ENCODE peak calls at places on chromosomes 5 and 9, in six cellular contexts. Q is hepatocyte, O is iris pigment epithelial cell, T is fibroblast of villous mesenchyme, N is small intestine, H is nephron progenitor cell. E is an unnamed sample.

GRCh38 chr9:109254317-109254716 is 66.5 kb downstream of the EPB41L4B start:
- DNase-seq in Q (no peak), O (peak; percentile 86), T (peak; percentile 53), N (no peak), H (no peak), E (no peak)

GRCh38 chr5:177601577-177602457 is 1.9 kb downstream of the B4GALT7 start:
- DNase-seq in Q (no peak), O (no peak), T (peak; percentile 17), N (no peak), H (peak; percentile 21), E (no peak)

GRCh38 chr5:95901676-95902646 is 59.7 kb downstream of the ELL2 start:
- DNase-seq in Q (no peak), O (peak; percentile 84), T (peak; percentile 63), N (peak; percentile 30), H (no peak), E (no peak)

GRCh38 chr5:42985129-42986037 is 54.7 kb downstream of the ANXA2R start:
- DNase-seq in Q (no peak), O (peak; percentile 86), T (peak; percentile 76), N (no peak), H (no peak), E (no peak)

GRCh38 chr9:89497978-89498844 is at the start of gene SEMA4D:
- DNase-seq in Q (peak; percentile 86), O (peak; percentile 24), T (peak; percentile 49), N (peak; percentile 78), H (peak; percentile 76), E (peak; percentile 85)

GRCh38 chr5:140568664-140569063 is 4.0 kb downstream of the SLC35A4 start:
- DNase-seq in Q (no peak), O (no peak), T (no peak), N (no peak), H (no peak), E (no peak)

GRCh38 chr5:39517800-39518199 is 93.0 kb upstream of the DAB2 start:
- DNase-seq in Q (no peak), O (peak; percentile 91), T (peak; percentile 76), N (no peak), H (no peak), E (no peak)

GRCh38 chr9:93276973-93277372 is 93.0 kb downstream of the WNK2 start:
- DNase-seq in Q (no peak), O (no peak), T (no peak), N (peak; percentile 53), H (no peak), E (peak; percentile 17)

GRCh38 chr9:86287013-86287412 is 4.7 kb upstream of the ISCA1 start:
- DNase-seq in Q (peak; percentile 63), O (peak; percentile 76), T (peak; percentile 70), N (no peak), H (peak; percentile 38), E (no peak)

GRCh38 chr9:133702798-133703570 is 35.2 kb downstream of the SARDH start:
- DNase-seq in Q (no peak), O (no peak), T (no peak), N (no peak), H (peak; percentile 7), E (no peak)

GRCh38 chr5:88760512-88760911 is 122.5 kb downstream of the MEF2C start:
- DNase-seq in Q (peak; percentile 7), O (no peak), T (no peak), N (no peak), H (no peak), E (no peak)

GRCh38 chr9:121369595-121370265 is at the start of gene STOM:
- DNase-seq in Q (peak; percentile 83), O (peak; percentile 87), T (peak; percentile 87), N (peak; percentile 60), H (no peak), E (peak; percentile 81)

GRCh38 chr5:34914671-34915138 is 599 bp downstream of the RAD1 start:
- DNase-seq in Q (peak; percentile 31), O (peak; percentile 76), T (peak; percentile 64), N (peak; percentile 25), H (peak; percentile 40), E (peak; percentile 34)

GRCh38 chr5:74316064-74316586 is 324.4 kb downstream of the ENC1 start:
- DNase-seq in Q (peak; percentile 73), O (peak; percentile 98), T (peak; percentile 78), N (no peak), H (peak; percentile 17), E (no peak)

GRCh38 chr9:92406506-92406905 is 2.1 kb upstream of the OGN start:
- DNase-seq in Q (peak; percentile 25), O (peak; percentile 60), T (peak; percentile 16), N (peak; percentile 52), H (no peak), E (peak; percentile 26)

GRCh38 chr9:73219985-73220626 is 68.4 kb downstream of the ANXA1 start:
- DNase-seq in Q (peak; percentile 13), O (peak; percentile 92), T (peak; percentile 63), N (no peak), H (no peak), E (no peak)

GRCh38 chr5:67014957-67015400 is 181.6 kb downstream of the CD180 start:
- DNase-seq in Q (no peak), O (peak; percentile 27), T (no peak), N (no peak), H (no peak), E (no peak)

GRCh38 chr9:111992523-111992922 is 95.9 kb downstream of the UGCG start:
- DNase-seq in Q (no peak), O (peak; percentile 89), T (peak; percentile 49), N (no peak), H (no peak), E (no peak)

GRCh38 chr5:68708842-68709170 is 385.0 kb upstream of the SLC30A5 start:
- DNase-seq in Q (no peak), O (no peak), T (no peak), N (no peak), H (no peak), E (no peak)

GRCh38 chr9:114898741-114899140 is 31.6 kb downstream of the TNFSF8 start:
- DNase-seq in Q (no peak), O (no peak), T (peak; percentile 48), N (peak; percentile 66), H (no peak), E (peak; percentile 63)

GRCh38 chr9:33498387-33498786 is 24.7 kb upstream of the NOL6 start:
- DNase-seq in Q (no peak), O (no peak), T (no peak), N (no peak), H (no peak), E (no peak)

GRCh38 chr9:127004946-127005769 is 90.6 kb downstream of the RALGPS1 start:
- DNase-seq in Q (peak; percentile 35), O (peak; percentile 58), T (peak; percentile 25), N (no peak), H (no peak), E (no peak)

E was measured in transverse colon.